ENCODE peak calls at places on chromosomes 11 and 22, in ten cellular contexts. H, C, F, L, A, E, W, D, R and N are unnamed samples.

GRCh38 chr11:17515443-17516176 is 28.6 kb downstream of the USH1C start:
- DNase-seq in H (no peak), C (no peak), F (no peak), L (no peak), A (no peak), E (no peak), W (no peak), D (no peak), R (no peak), N (no peak)

GRCh38 chr11:2515401-2516275 is 70.8 kb downstream of the KCNQ1 start:
- DNase-seq in H (no peak), C (peak; percentile 57), F (peak; percentile 25), L (no peak), A (no peak), E (no peak), W (no peak), D (no peak), R (peak; percentile 18), N (no peak)

GRCh38 chr22:33166206-33166605 is 108.0 kb upstream of the SYN3 start:
- DNase-seq in H (no peak), C (no peak), F (no peak), L (no peak), A (no peak), E (peak; percentile 62), W (no peak), D (no peak), R (no peak), N (no peak)

GRCh38 chr11:73137942-73138274 is 4.2 kb downstream of the FCHSD2 start:
- DNase-seq in H (no peak), C (no peak), F (no peak), L (no peak), A (no peak), E (no peak), W (no peak), D (no peak), R (no peak), N (no peak)

GRCh38 chr11:74133416-74133815 is 37.4 kb downstream of the C2CD3 start:
- DNase-seq in H (no peak), C (no peak), F (no peak), L (no peak), A (no peak), E (no peak), W (no peak), D (no peak), R (no peak), N (no peak)

GRCh38 chr22:32354360-32355351 is 3.0 kb upstream of the RFPL3 start:
- DNase-seq in H (peak; percentile 43), C (peak; percentile 54), F (no peak), L (no peak), A (no peak), E (peak; percentile 53), W (peak; percentile 50), D (no peak), R (no peak), N (peak; percentile 41)

GRCh38 chr11:86592047-86592564 is 80.3 kb downstream of the ME3 start:
- DNase-seq in H (peak; percentile 72), C (no peak), F (no peak), L (no peak), A (no peak), E (no peak), W (no peak), D (no peak), R (no peak), N (peak; percentile 42)

GRCh38 chr11:130979386-130979972 is 63.2 kb upstream of the SNX19 start:
- DNase-seq in H (peak; percentile 39), C (no peak), F (no peak), L (peak; percentile 3), A (no peak), E (peak; percentile 82), W (peak; percentile 47), D (peak; percentile 38), R (no peak), N (peak; percentile 72)

GRCh38 chr11:110069158-110069737 is 23.9 kb upstream of the ZC3H12C start:
- DNase-seq in H (peak; percentile 61), C (peak; percentile 68), F (peak; percentile 62), L (no peak), A (no peak), E (no peak), W (peak; percentile 97), D (peak; percentile 45), R (no peak), N (peak; percentile 93)

GRCh38 chr11:9761441-9761945 is 97.6 kb downstream of the SWAP70 start:
- DNase-seq in H (peak; percentile 53), C (no peak), F (no peak), L (no peak), A (no peak), E (no peak), W (no peak), D (no peak), R (no peak), N (peak; percentile 52)

GRCh38 chr22:37824674-37825641 is 1.8 kb downstream of the GALR3 start:
- DNase-seq in H (no peak), C (no peak), F (no peak), L (no peak), A (no peak), E (peak; percentile 82), W (peak; percentile 62), D (no peak), R (no peak), N (peak; percentile 67)
- H3K4me3 ChIP-seq in H (no peak overlapping the region), C (peak overlapping the region; percentile 22), F (peak overlapping the region; percentile 23), L (no peak overlapping the region), A (no peak overlapping the region), E (peak overlapping the region; percentile 47), W (peak overlapping the region; percentile 40), D (peak overlapping the region; percentile 25), R (peak overlapping the region; percentile 38), N (no peak overlapping the region)

GRCh38 chr11:47154738-47155570 is 21.7 kb downstream of the ARFGAP2 start:
- DNase-seq in H (no peak), C (no peak), F (no peak), L (no peak), A (no peak), E (no peak), W (no peak), D (no peak), R (no peak), N (no peak)

GRCh38 chr11:47152126-47152952 is 24.3 kb downstream of the ARFGAP2 start:
- DNase-seq in H (no peak), C (no peak), F (no peak), L (no peak), A (no peak), E (no peak), W (no peak), D (no peak), R (no peak), N (no peak)

GRCh38 chr11:47156333-47156732 is 20.3 kb downstream of the ARFGAP2 start:
- DNase-seq in H (peak; percentile 36), C (no peak), F (no peak), L (no peak), A (no peak), E (no peak), W (no peak), D (no peak), R (no peak), N (peak; percentile 38)

GRCh38 chr11:47155914-47156313 is 20.8 kb downstream of the ARFGAP2 start:
- DNase-seq in H (no peak), C (no peak), F (no peak), L (no peak), A (no peak), E (no peak), W (no peak), D (no peak), R (no peak), N (no peak)

DNA sequence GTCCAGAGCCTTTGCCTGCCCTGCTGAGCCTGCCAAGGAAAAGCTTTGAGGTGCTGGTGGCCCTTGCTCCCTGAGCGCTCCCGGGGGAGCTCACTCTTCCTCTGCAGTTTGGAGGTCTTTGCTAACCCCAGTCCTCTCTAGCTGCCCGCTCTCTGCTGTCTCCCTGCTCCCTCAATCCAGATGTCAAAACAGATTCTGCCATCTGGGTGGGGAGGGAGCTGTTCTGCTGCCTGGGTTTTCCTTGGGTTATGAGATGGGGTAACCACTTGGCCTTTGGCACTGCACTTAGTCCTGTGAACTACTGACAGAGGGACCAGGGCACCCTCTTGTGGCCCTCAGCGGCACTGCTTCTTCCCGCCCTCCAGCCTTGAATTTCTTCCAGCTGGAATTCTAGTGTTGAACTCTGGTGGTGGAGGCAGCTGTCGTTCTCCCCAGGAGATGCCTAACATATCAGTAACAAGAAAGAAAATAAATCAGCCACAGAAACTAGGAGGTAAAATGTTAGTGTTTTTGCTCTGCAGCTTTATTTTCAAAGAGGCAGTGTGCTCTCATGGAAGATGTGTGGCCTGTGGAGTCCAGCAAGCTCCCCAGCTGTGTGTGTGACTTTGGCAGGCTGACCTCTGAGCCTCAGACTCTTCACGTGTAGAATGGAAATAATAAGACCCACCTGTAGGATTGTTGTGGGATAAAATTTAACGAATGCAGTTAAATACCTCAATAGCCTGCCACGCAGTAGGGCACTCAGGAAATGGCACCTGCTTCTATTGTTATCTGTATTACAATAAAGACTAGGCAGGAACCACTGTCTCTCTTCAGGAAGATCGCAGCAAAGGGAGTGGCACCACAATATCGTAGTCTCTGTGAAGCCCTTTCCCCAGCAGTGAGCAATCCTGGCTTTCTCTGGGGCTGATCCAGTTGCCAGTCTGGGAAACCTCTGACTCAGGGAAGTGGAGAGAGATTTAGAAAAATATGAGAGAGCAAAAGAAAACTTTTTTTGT is 23.4 kb downstream of the ARFGAP2 start:
- DNase-seq in H (peak; percentile 82), C (peak; percentile 81), F (peak; percentile 72), L (peak; percentile 87), A (peak; percentile 74), E (peak; percentile 93), W (peak; percentile 93), D (peak; percentile 83), R (peak; percentile 93), N (peak; percentile 74)
- H3K4me3 ChIP-seq in H (no peak overlapping the region), C (no peak overlapping the region), F (no peak overlapping the region), L (no peak overlapping the region), A (no peak overlapping the region), E (no peak overlapping the region), W (no peak overlapping the region), D (no peak overlapping the region), R (no peak overlapping the region), N (no peak overlapping the region)

DNA sequence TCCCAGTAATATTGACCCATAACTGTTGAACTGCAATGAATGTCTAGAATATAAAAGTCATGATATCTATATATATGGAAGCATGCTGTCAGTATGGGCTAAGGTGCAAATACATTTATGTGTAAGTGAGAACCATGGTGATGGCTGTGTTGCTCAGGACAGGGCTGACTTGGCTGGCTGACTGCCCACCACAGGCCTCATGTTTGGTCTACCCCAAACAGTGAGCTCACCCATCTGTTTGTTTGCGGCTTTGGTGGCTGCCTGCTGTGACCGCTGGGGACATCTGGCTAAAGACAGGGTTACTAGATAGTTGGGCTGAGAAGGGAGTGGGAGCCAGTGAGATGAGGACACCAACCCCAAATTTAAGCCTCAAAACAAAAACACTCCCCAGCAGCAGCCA is 6.3 kb downstream of the CD44 start:
- DNase-seq in H (peak; percentile 80), C (no peak), F (no peak), L (no peak), A (no peak), E (no peak), W (no peak), D (no peak), R (no peak), N (no peak)
- H3K4me3 ChIP-seq in H (no peak overlapping the region), C (no peak overlapping the region), F (no peak overlapping the region), L (no peak overlapping the region), A (no peak overlapping the region), E (no peak overlapping the region), W (no peak overlapping the region), D (no peak overlapping the region), R (no peak overlapping the region), N (no peak overlapping the region)

DNA sequence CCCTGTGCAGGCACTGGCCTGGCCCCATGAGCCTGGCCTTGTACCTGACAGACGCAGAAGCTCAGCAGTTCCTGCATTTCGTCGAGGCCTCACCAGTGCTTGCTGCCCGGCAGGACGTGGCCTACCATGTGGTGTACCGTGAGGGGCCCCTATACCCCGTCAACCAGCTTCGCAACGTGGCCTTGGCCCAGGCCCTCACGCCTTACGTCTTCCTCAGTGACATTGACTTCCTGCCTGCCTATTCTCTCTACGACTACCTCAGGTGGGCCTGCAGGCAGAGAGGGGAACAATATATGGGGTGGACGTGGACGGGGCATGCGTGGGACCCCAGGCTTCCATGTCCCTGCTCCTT is 4.9 kb downstream of the LARGE2 start:
- DNase-seq in H (no peak), C (peak; percentile 40), F (no peak), L (no peak), A (no peak), E (no peak), W (no peak), D (no peak), R (no peak), N (no peak)
- H3K4me3 ChIP-seq in H (no peak overlapping the region), C (no peak overlapping the region), F (no peak overlapping the region), L (no peak overlapping the region), A (no peak overlapping the region), E (no peak overlapping the region), W (no peak overlapping the region), D (no peak overlapping the region), R (no peak overlapping the region), N (no peak overlapping the region)